ENCODE peak calls at places on chromosomes 5 and 9, in seven cellular contexts. K, E, D, Q, O, L and P are unnamed samples.

GRCh38 chr9:99824378-99825157 is 2.9 kb downstream of the NR4A3 start:
- DNase-seq in K (peak), E (peak), D (peak), Q (peak), O (peak), L (peak), P (no peak)

GRCh38 chr5:153896117-153896516 is 142.6 kb downstream of the FAM114A2 start:
- DNase-seq in K (peak), E (no peak), D (no peak), Q (peak), O (no peak), L (no peak), P (no peak)

GRCh38 chr9:127396253-127396807 is 639 bp upstream of the SLC2A8 start:
- DNase-seq in K (no peak), E (no peak), D (no peak), Q (no peak), O (no peak), L (no peak), P (no peak)

GRCh38 chr5:976849-977751 is 31.5 kb upstream of the NKD2 start:
- DNase-seq in K (no peak), E (no peak), D (no peak), Q (no peak), O (no peak), L (no peak), P (no peak)

GRCh38 chr9:8074645-8075044 is 275.1 kb upstream of the DMAC1 start:
- DNase-seq in K (no peak), E (no peak), D (no peak), Q (no peak), O (no peak), L (no peak), P (no peak)

GRCh38 chr9:84139296-84140100 is 158.9 kb downstream of the RMI1 start:
- DNase-seq in K (peak), E (no peak), D (no peak), Q (no peak), O (no peak), L (no peak), P (no peak)

GRCh38 chr5:88967633-88968585 is 84.9 kb upstream of the MEF2C start:
- DNase-seq in K (no peak), E (no peak), D (no peak), Q (no peak), O (no peak), L (no peak), P (no peak)

GRCh38 chr5:141338538-141339306 is at the start of gene PCDHGA2:
- DNase-seq in K (peak), E (no peak), D (peak), Q (no peak), O (no peak), L (no peak), P (no peak)

GRCh38 chr5:141880961-141881801 is 3.0 kb upstream of the PCDH1 start:
- DNase-seq in K (no peak), E (no peak), D (no peak), Q (no peak), O (no peak), L (no peak), P (peak)

GRCh38 chr5:111733571-111733970 is 23.4 kb downstream of the NREP start:
- DNase-seq in K (no peak), E (no peak), D (no peak), Q (no peak), O (no peak), L (no peak), P (no peak)

GRCh38 chr9:33265211-33265885 is 499 bp downstream of the CHMP5 start:
- DNase-seq in K (peak), E (no peak), D (no peak), Q (peak), O (no peak), L (no peak), P (no peak)

GRCh38 chr9:6355728-6356127 is 27.6 kb downstream of the TPD52L3 start:
- DNase-seq in K (peak), E (no peak), D (peak), Q (peak), O (no peak), L (no peak), P (no peak)

GRCh38 chr5:94254214-94254613 is 364.2 kb downstream of the KIAA0825 start:
- DNase-seq in K (no peak), E (no peak), D (no peak), Q (no peak), O (no peak), L (no peak), P (no peak)

GRCh38 chr5:132430736-132431135 is 59.8 kb downstream of the IRF1 start:
- DNase-seq in K (no peak), E (no peak), D (no peak), Q (no peak), O (no peak), L (no peak), P (no peak)

GRCh38 chr5:173963867-173964429 is 25.0 kb upstream of the C5orf47 start:
- DNase-seq in K (peak), E (no peak), D (no peak), Q (no peak), O (no peak), L (peak), P (no peak)

GRCh38 chr9:134126373-134126772 is 9.5 kb upstream of the WDR5 start:
- DNase-seq in K (no peak), E (no peak), D (no peak), Q (no peak), O (no peak), L (no peak), P (no peak)

GRCh38 chr5:149851211-149851610 is 93.4 kb downstream of the PDE6A start:
- DNase-seq in K (no peak), E (no peak), D (no peak), Q (no peak), O (no peak), L (peak), P (no peak)

GRCh38 chr9:130518943-130519772 is 60.2 kb upstream of the FUBP3 start:
- DNase-seq in K (no peak), E (no peak), D (no peak), Q (no peak), O (no peak), L (no peak), P (no peak)

GRCh38 chr9:80707120-80707519 is 982.2 kb downstream of the TLE1 start:
- DNase-seq in K (peak), E (no peak), D (peak), Q (no peak), O (no peak), L (no peak), P (no peak)

GRCh38 chr5:10832987-10833386 is 72.0 kb upstream of the DAP start:
- DNase-seq in K (peak), E (no peak), D (no peak), Q (peak), O (no peak), L (peak), P (no peak)

DNA sequence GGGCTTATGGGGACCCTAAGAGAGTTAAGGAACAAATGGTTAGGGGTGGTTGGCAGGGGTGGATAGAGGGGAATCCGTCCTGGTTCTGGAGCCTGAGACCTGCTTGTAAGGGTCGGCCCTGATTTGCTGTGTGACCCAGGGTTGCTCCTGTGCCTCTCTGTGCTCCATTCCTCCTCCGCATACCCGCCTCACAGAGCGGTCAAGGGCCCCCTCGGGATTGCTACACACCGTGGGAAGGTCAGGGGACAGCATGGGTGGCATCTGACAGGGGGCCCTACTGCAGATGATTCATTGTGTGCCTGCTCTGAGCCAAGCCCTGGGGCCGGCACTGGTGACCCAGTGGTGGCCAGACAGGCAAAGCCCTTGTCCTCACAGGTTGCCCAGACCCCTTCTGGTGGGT is 162.3 kb downstream of the GAPVD1 start:
- DNase-seq in K (no peak), E (no peak), D (no peak), Q (no peak), O (no peak), L (no peak), P (no peak)
- H3K4me3 ChIP-seq in K (no peak), E (no peak), D (no peak), Q (no peak), O (no peak), L (no peak), P (no peak)

GRCh38 chr5:81853005-81853357 is 102.1 kb upstream of the SSBP2 start:
- DNase-seq in K (no peak), E (no peak), D (no peak), Q (no peak), O (no peak), L (no peak), P (no peak)
- H3K4me3 ChIP-seq in K (peak), E (no peak), D (no peak), Q (no peak), O (no peak), L (no peak), P (peak)

DNA sequence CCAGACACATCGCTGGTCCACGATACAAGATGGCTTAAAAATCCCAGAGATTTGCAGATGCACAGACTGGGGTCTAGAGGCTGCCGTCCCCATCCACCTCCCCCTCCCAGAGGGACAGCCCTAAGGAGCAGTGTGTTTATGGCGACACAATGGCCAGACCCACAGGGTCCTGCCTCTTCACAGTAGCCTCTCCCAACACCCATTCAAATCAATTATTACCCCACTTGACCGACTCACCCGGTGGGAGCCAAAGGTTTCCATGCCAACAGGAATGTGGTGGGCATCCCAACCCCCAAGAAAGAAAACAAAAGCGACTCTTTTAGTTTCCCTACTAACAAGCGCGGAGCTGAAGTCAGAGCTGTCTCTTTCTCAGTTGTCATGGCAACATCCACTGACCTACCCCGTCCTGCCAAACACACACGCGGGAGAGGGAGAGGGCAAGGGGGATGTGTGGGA is 209.0 kb downstream of the TTLL11 start:
- DNase-seq in K (no peak), E (no peak), D (peak), Q (no peak), O (no peak), L (no peak), P (no peak)
- H3K4me3 ChIP-seq in K (no peak), E (no peak), D (no peak), Q (no peak), O (no peak), L (no peak), P (no peak)

GRCh38 chr5:8851101-8851500 is 694.8 kb downstream of the SEMA5A start:
- DNase-seq in K (no peak), E (no peak), D (no peak), Q (no peak), O (no peak), L (no peak), P (no peak)
- H3K4me3 ChIP-seq in K (no peak), E (no peak), D (no peak), Q (no peak), O (no peak), L (no peak), P (no peak)

DNA sequence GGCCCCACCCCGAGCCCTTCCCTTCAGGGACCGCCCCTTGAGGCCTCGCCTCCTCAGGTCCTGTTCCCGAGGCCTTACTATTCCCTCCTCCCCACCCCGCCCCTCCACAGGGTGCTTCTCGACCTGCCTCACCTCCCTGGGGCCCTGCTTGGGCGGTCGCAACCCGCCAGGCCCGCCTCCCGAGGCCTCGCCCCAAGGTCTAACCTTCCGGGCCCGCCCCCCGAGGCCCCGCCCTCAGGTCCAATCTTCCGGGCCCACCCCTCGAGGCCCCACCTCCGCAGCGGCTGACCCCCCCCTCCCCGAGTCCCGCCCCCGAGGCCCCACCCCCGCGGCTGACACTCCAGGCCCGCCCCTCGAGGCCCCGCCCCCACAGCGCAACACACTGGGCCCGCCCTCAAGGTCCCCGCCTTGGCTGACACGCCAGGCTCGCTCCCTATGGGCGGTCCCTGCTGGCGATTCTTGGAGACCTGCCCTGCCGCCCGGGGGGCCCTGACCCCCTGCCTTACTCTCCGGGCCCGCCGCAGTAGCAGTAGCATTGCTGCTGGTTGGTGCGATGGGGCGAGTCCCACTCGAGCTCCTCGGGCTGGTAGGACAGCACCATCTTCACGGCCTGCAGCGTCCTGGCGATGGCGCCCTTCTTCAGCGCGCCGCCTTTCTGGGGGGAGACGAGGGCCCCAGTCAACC is 8.2 kb downstream of the PHF19 start:
- DNase-seq in K (peak), E (peak), D (peak), Q (peak), O (peak), L (peak), P (peak)
- H3K4me3 ChIP-seq in K (peak), E (peak), D (peak), Q (peak), O (peak), L (peak), P (peak)

GRCh38 chr5:50966986-50967385 is 300.5 kb downstream of the PARP8 start:
- DNase-seq in K (no peak), E (no peak), D (no peak), Q (peak), O (no peak), L (no peak), P (no peak)
- H3K4me3 ChIP-seq in K (peak), E (no peak), D (no peak), Q (no peak), O (peak), L (no peak), P (peak)